ENCODE peak calls at places on chromosomes 3 and 15, in nine cellular contexts. H, B, A, J, I, Z, E, S and U are unnamed samples.

GRCh38 chr3:134186391-134186790 is 64.3 kb downstream of the RYK start:
- DNase-seq in I (no peak), A (no peak), B (no peak), J (no peak), S (no peak), Z (no peak), H (no peak), E (no peak), U (no peak)

GRCh38 chr3:46934508-46935167 is 41.9 kb downstream of the CCDC12 start:
- DNase-seq in I (no peak), A (no peak), Z (no peak), B (peak), E (no peak), H (peak), S (no peak), J (peak), U (peak)

GRCh38 chr3:196431193-196432136 is 762 bp downstream of the UBXN7 start:
- DNase-seq in I (peak), Z (peak), S (no peak), E (peak), A (peak), H (peak), J (peak), B (peak), U (peak)

GRCh38 chr3:47343471-47343971 is 37.3 kb upstream of the PTPN23 start:
- DNase-seq in J (no peak), Z (no peak), B (no peak), E (no peak), H (no peak), A (no peak), S (no peak), I (no peak), U (no peak)

GRCh38 chr3:47259114-47259513 is 23.5 kb downstream of the KIF9 start:
- DNase-seq in Z (no peak), H (no peak), J (no peak), I (no peak), A (no peak), B (no peak), S (no peak), E (no peak), U (no peak)

GRCh38 chr3:188839187-188839695 is 332.5 kb upstream of the TPRG1 start:
- DNase-seq in I (no peak), H (no peak), J (no peak), E (no peak), S (peak), Z (no peak), A (no peak), B (no peak), U (no peak)

GRCh38 chr3:6657591-6657990 is 203.3 kb upstream of the GRM7 start:
- DNase-seq in B (no peak), A (no peak), I (no peak), J (no peak), E (no peak), H (no peak), S (no peak), Z (no peak), U (no peak)

GRCh38 chr3:146080578-146080977 is 80.4 kb downstream of the PLOD2 start:
- DNase-seq in S (no peak), B (no peak), A (no peak), E (no peak), H (no peak), Z (no peak), I (no peak), J (no peak), U (no peak)

GRCh38 chr3:57226156-57226555 is 1.4 kb upstream of the APPL1 start:
- DNase-seq in S (no peak), H (no peak), I (no peak), Z (no peak), B (no peak), J (no peak), E (no peak), A (no peak), U (no peak)

GRCh38 chr3:63814300-63814699 is 4.8 kb upstream of the C3orf49 start:
- DNase-seq in Z (no peak), E (peak), A (no peak), J (peak), H (peak), S (no peak), I (no peak), B (peak), U (no peak)

GRCh38 chr3:64443553-64444331 is 218.5 kb upstream of the PRICKLE2 start:
- DNase-seq in Z (no peak), I (no peak), J (peak), B (peak), S (no peak), H (peak), E (no peak), A (peak), U (peak)

GRCh38 chr15:63243776-63244175 is 33.6 kb upstream of the APH1B start:
- DNase-seq in H (no peak), Z (no peak), B (peak), S (no peak), A (no peak), J (no peak), E (no peak), I (no peak), U (peak)

GRCh38 chr3:190786898-190787297 is 75.6 kb downstream of the GMNC start:
- DNase-seq in B (no peak), E (no peak), S (no peak), H (no peak), Z (no peak), A (no peak), I (no peak), J (no peak), U (no peak)

GRCh38 chr3:124383051-124383450 is 347.2 kb upstream of the UMPS start:
- DNase-seq in Z (no peak), J (peak), B (no peak), A (no peak), I (no peak), S (no peak), E (peak), H (no peak), U (no peak)

GRCh38 chr15:78726870-78727551 is 84.3 kb downstream of the ADAMTS7 start:
- DNase-seq in I (peak), H (no peak), E (peak), S (peak), Z (no peak), A (peak), B (peak), J (no peak), U (peak)

GRCh38 chr3:84128024-84128423 is 830.8 kb upstream of the CADM2 start:
- DNase-seq in H (no peak), J (no peak), A (no peak), Z (no peak), B (no peak), I (no peak), S (no peak), E (no peak), U (no peak)

GRCh38 chr15:99472416-99473145 is 93.2 kb upstream of the MEF2A start:
- DNase-seq in J (no peak), A (no peak), Z (no peak), B (no peak), S (no peak), E (no peak), I (no peak), H (no peak), U (no peak)